ENCODE peak calls at places on chromosomes 6 and 20, in four cellular contexts. One of them, this sample, is unnamed.

GRCh38 chr6:9502991-9503761 is 911.7 kb downstream of the TFAP2A start:
- DNase-seq in WERI-Rb-1: no peak
- DNase-seq in endothelial cell: no peak
- DNase-seq in epithelial cell of proximal tubule: no peak
- DNase-seq in this sample: no peak

GRCh38 chr6:105991561-105992314 is 94.4 kb upstream of the PRDM1 start:
- DNase-seq in WERI-Rb-1: no peak
- DNase-seq in endothelial cell: no peak
- DNase-seq in epithelial cell of proximal tubule: no peak
- DNase-seq in this sample: peak

GRCh38 chr6:111406200-111406711 is 76.8 kb downstream of the REV3L start:
- DNase-seq in WERI-Rb-1: no peak
- DNase-seq in endothelial cell: no peak
- DNase-seq in epithelial cell of proximal tubule: no peak
- DNase-seq in this sample: no peak

GRCh38 chr6:166005401-166005845 is 162.2 kb downstream of the TBXT start:
- DNase-seq in WERI-Rb-1: no peak
- DNase-seq in endothelial cell: no peak
- DNase-seq in epithelial cell of proximal tubule: no peak
- DNase-seq in this sample: peak

GRCh38 chr20:51010043-51010365 is 12.9 kb downstream of the KCNG1 start:
- DNase-seq in WERI-Rb-1: no peak
- DNase-seq in endothelial cell: no peak
- DNase-seq in epithelial cell of proximal tubule: no peak
- DNase-seq in this sample: no peak

GRCh38 chr20:41524980-41525613 is 93.1 kb downstream of the CHD6 start:
- DNase-seq in WERI-Rb-1: peak
- DNase-seq in endothelial cell: peak
- DNase-seq in epithelial cell of proximal tubule: no peak
- DNase-seq in this sample: no peak

GRCh38 chr20:58717278-58718091 is 24.9 kb downstream of the NPEPL1 start:
- DNase-seq in WERI-Rb-1: no peak
- DNase-seq in endothelial cell: peak
- DNase-seq in epithelial cell of proximal tubule: no peak
- DNase-seq in this sample: no peak

GRCh38 chr6:142846459-142846831 is 98.5 kb downstream of the HIVEP2 start:
- DNase-seq in WERI-Rb-1: no peak
- DNase-seq in endothelial cell: no peak
- DNase-seq in epithelial cell of proximal tubule: peak
- DNase-seq in this sample: no peak

GRCh38 chr6:125872259-125872921 is 81.6 kb downstream of the NCOA7 start:
- DNase-seq in WERI-Rb-1: no peak
- DNase-seq in endothelial cell: no peak
- DNase-seq in epithelial cell of proximal tubule: no peak
- DNase-seq in this sample: no peak

GRCh38 chr6:13296536-13296997 is 31.8 kb downstream of the TBC1D7 start:
- DNase-seq in WERI-Rb-1: peak
- DNase-seq in endothelial cell: no peak
- DNase-seq in epithelial cell of proximal tubule: no peak
- DNase-seq in this sample: no peak

GRCh38 chr6:168908166-168908565 is 345.5 kb downstream of the THBS2 start:
- DNase-seq in WERI-Rb-1: no peak
- DNase-seq in endothelial cell: no peak
- DNase-seq in epithelial cell of proximal tubule: no peak
- DNase-seq in this sample: no peak

GRCh38 chr6:111753573-111753972 is 119.7 kb downstream of the FYN start:
- DNase-seq in WERI-Rb-1: no peak
- DNase-seq in endothelial cell: no peak
- DNase-seq in epithelial cell of proximal tubule: no peak
- DNase-seq in this sample: no peak

GRCh38 chr6:32568561-32568960 is 21.1 kb downstream of the HLA-DRB1 start:
- DNase-seq in WERI-Rb-1: no peak
- DNase-seq in endothelial cell: no peak
- DNase-seq in epithelial cell of proximal tubule: no peak
- DNase-seq in this sample: no peak

GRCh38 chr6:107807186-107807585 is 16.9 kb downstream of the SCML4 start:
- DNase-seq in WERI-Rb-1: no peak
- DNase-seq in endothelial cell: no peak
- DNase-seq in epithelial cell of proximal tubule: no peak
- DNase-seq in this sample: peak

GRCh38 chr6:32954983-32955802 is 2.3 kb upstream of the HLA-DMA start:
- DNase-seq in WERI-Rb-1: peak
- DNase-seq in endothelial cell: peak
- DNase-seq in epithelial cell of proximal tubule: no peak
- DNase-seq in this sample: no peak

GRCh38 chr6:163355471-163355991 is 59.0 kb upstream of the QKI start:
- DNase-seq in WERI-Rb-1: no peak
- DNase-seq in endothelial cell: no peak
- DNase-seq in epithelial cell of proximal tubule: no peak
- DNase-seq in this sample: no peak

GRCh38 chr6:110390404-110390803 is 25.0 kb downstream of the DDO start:
- DNase-seq in WERI-Rb-1: no peak
- DNase-seq in endothelial cell: no peak
- DNase-seq in epithelial cell of proximal tubule: no peak
- DNase-seq in this sample: no peak

GRCh38 chr6:169529931-169530761 is 171.7 kb downstream of the WDR27 start:
- DNase-seq in WERI-Rb-1: no peak
- DNase-seq in endothelial cell: no peak
- DNase-seq in epithelial cell of proximal tubule: peak
- DNase-seq in this sample: no peak

GRCh38 chr6:15443119-15443518 is 197.2 kb downstream of the JARID2 start:
- DNase-seq in WERI-Rb-1: no peak
- DNase-seq in endothelial cell: no peak
- DNase-seq in epithelial cell of proximal tubule: peak
- DNase-seq in this sample: no peak

GRCh38 chr6:12577124-12577845 is 139.3 kb upstream of the PHACTR1 start:
- DNase-seq in WERI-Rb-1: no peak
- DNase-seq in endothelial cell: no peak
- DNase-seq in epithelial cell of proximal tubule: peak
- DNase-seq in this sample: peak

GRCh38 chr20:38179846-38180245 is 14.8 kb upstream of the TGM2 start:
- DNase-seq in WERI-Rb-1: no peak
- DNase-seq in endothelial cell: no peak
- DNase-seq in epithelial cell of proximal tubule: no peak
- DNase-seq in this sample: no peak

GRCh38 chr6:45419574-45420082 is 41.9 kb upstream of the SUPT3H start:
- DNase-seq in WERI-Rb-1: peak
- DNase-seq in endothelial cell: peak
- DNase-seq in epithelial cell of proximal tubule: no peak
- DNase-seq in this sample: peak

GRCh38 chr20:4026093-4026601 is 10.8 kb upstream of the RNF24 start:
- DNase-seq in WERI-Rb-1: peak
- DNase-seq in endothelial cell: peak
- DNase-seq in epithelial cell of proximal tubule: no peak
- DNase-seq in this sample: no peak

GRCh38 chr6:123747515-123747914 is 56.1 kb upstream of the NKAIN2 start:
- DNase-seq in WERI-Rb-1: no peak
- DNase-seq in endothelial cell: no peak
- DNase-seq in epithelial cell of proximal tubule: no peak
- DNase-seq in this sample: no peak

GRCh38 chr20:63858393-63859165 is 2.7 kb upstream of the ABHD16B start:
- DNase-seq in WERI-Rb-1: peak
- DNase-seq in endothelial cell: peak
- DNase-seq in epithelial cell of proximal tubule: no peak
- DNase-seq in this sample: peak

GRCh38 chr6:150409576-150410066 is 40.8 kb downstream of the IYD start:
- DNase-seq in WERI-Rb-1: no peak
- DNase-seq in endothelial cell: no peak
- DNase-seq in epithelial cell of proximal tubule: no peak
- DNase-seq in this sample: no peak

GRCh38 chr20:22544462-22544861 is 39.9 kb downstream of the FOXA2 start:
- DNase-seq in WERI-Rb-1: no peak
- DNase-seq in endothelial cell: no peak
- DNase-seq in epithelial cell of proximal tubule: no peak
- DNase-seq in this sample: no peak

GRCh38 chr6:112037783-112038216 is 16.1 kb upstream of the CCN6 start:
- DNase-seq in WERI-Rb-1: no peak
- DNase-seq in endothelial cell: no peak
- DNase-seq in epithelial cell of proximal tubule: peak
- DNase-seq in this sample: no peak

GRCh38 chr6:7518853-7519252 is 22.6 kb upstream of the DSP start:
- DNase-seq in WERI-Rb-1: no peak
- DNase-seq in endothelial cell: no peak
- DNase-seq in epithelial cell of proximal tubule: no peak
- DNase-seq in this sample: no peak

GRCh38 chr20:3326779-3327521 is 80.5 kb downstream of the DNAAF9 start:
- DNase-seq in WERI-Rb-1: no peak
- DNase-seq in endothelial cell: no peak
- DNase-seq in epithelial cell of proximal tubule: no peak
- DNase-seq in this sample: no peak

GRCh38 chr6:95690328-95690727 is 113.0 kb downstream of the MANEA start:
- DNase-seq in WERI-Rb-1: no peak
- DNase-seq in endothelial cell: no peak
- DNase-seq in epithelial cell of proximal tubule: no peak
- DNase-seq in this sample: no peak

GRCh38 chr20:25046181-25046641 is 11.7 kb downstream of the ACSS1 start:
- DNase-seq in WERI-Rb-1: no peak
- DNase-seq in endothelial cell: no peak
- DNase-seq in epithelial cell of proximal tubule: no peak
- DNase-seq in this sample: no peak

GRCh38 chr6:82030761-82031160 is 216.8 kb downstream of the IBTK start:
- DNase-seq in WERI-Rb-1: no peak
- DNase-seq in endothelial cell: no peak
- DNase-seq in epithelial cell of proximal tubule: no peak
- DNase-seq in this sample: no peak

GRCh38 chr6:113701552-113702254 is 155.4 kb upstream of the MARCKS start:
- DNase-seq in WERI-Rb-1: no peak
- DNase-seq in endothelial cell: no peak
- DNase-seq in epithelial cell of proximal tubule: no peak
- DNase-seq in this sample: no peak

GRCh38 chr6:33313105-33313708 is 671 bp downstream of the TAPBP start:
- DNase-seq in WERI-Rb-1: no peak
- DNase-seq in endothelial cell: peak
- DNase-seq in epithelial cell of proximal tubule: no peak
- DNase-seq in this sample: peak

GRCh38 chr6:156659317-156660198 is 117.6 kb upstream of the ARID1B start:
- DNase-seq in WERI-Rb-1: no peak
- DNase-seq in endothelial cell: no peak
- DNase-seq in epithelial cell of proximal tubule: no peak
- DNase-seq in this sample: no peak
- TF ChIP-seq CTCF in WERI-Rb-1: no peak
- TF ChIP-seq CTCF in endothelial cell: no peak
- TF ChIP-seq CTCF in epithelial cell of proximal tubule: no peak
- TF ChIP-seq CTCF in this sample: no peak

DNA sequence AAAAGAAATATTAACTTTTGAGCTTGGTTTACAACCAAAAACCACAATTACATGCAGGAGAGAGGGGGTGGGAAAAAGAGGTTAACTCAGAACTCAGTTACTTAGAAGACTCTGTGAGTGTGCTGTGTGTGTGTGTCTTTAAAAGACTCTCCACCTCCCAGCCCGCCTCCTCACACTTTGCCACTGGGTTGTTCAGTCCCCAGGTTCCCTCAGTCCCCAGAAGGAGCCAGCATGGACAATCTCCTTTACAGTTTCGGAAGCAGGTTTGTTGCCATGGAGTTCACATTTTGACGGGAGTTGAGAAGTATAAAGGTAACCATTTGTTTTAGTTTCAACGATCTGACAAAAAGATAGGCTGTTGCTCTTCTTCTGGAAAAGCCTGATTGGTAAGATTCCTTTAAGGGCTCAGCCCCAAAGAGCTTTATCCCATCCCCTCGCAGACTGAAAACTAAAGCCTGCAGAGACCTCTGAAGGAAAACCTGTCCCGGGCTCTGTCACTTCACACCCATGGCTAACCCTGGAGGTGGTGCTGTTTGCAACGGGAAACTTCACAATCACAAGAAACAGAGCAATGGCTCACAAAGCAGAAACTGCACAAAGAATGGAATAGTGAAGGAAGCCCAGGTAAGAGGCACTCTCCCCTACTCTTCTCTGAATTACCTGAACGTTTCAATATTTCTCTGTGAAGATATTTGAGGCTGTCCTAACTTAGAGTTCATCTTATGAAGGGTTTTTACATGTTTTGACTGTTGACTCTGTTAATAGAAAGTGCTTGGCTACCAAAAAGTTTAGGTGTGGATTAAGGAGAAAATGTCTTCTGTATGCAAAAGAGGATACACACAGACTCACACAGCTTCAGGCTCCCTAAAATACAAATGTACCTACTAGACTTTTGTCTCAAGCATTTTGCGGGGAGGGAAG is at the start of gene SPTLC3:
- DNase-seq in WERI-Rb-1: no peak
- DNase-seq in endothelial cell: no peak
- DNase-seq in epithelial cell of proximal tubule: peak
- DNase-seq in this sample: peak
- TF ChIP-seq CTCF in WERI-Rb-1: no peak
- TF ChIP-seq CTCF in endothelial cell: no peak
- TF ChIP-seq CTCF in epithelial cell of proximal tubule: peak
- TF ChIP-seq CTCF in this sample: no peak

GRCh38 chr6:29967379-29968010 is 25.2 kb downstream of the HLA-A start:
- DNase-seq in WERI-Rb-1: no peak
- DNase-seq in endothelial cell: no peak
- DNase-seq in epithelial cell of proximal tubule: no peak
- DNase-seq in this sample: no peak
- TF ChIP-seq CTCF in WERI-Rb-1: no peak
- TF ChIP-seq CTCF in endothelial cell: no peak
- TF ChIP-seq CTCF in epithelial cell of proximal tubule: no peak
- TF ChIP-seq CTCF in this sample: no peak

DNA sequence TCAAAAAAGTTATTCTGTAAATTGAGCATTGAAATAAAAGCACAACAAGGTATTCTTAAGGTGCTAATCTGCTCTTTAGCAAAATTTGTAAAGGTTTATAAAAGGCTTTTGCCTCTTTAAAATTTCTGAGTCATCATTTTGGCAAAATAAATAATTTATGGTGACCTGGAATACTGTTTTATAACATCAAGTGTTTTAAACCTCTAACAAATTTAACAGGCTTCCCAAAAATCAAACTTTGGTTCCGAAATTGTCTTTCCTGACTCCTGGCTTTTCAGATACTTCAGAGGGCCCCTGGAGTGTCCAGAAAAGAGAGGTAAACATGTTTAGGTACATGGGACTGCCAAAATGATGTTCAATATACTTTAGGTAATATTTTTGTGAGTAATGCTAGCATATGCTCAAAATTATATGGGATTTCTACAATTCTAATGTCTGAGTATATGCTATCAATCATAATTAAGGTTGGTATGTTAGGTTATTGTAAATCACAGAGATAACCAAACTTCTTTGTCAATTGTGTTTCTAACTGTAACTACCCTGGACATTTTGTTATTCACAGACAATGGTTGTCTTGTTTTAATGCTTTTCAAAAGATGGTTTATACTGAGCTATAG is 160.3 kb upstream of the OLIG3 start:
- DNase-seq in WERI-Rb-1: no peak
- DNase-seq in endothelial cell: no peak
- DNase-seq in epithelial cell of proximal tubule: no peak
- DNase-seq in this sample: no peak
- TF ChIP-seq CTCF in WERI-Rb-1: no peak
- TF ChIP-seq CTCF in endothelial cell: no peak
- TF ChIP-seq CTCF in epithelial cell of proximal tubule: no peak
- TF ChIP-seq CTCF in this sample: no peak

This sample was measured in nephron progenitor cell.